ENCODE peak calls at places on chromosomes 7 and 10, in six cellular contexts. One of them, this sample, is unnamed. For H3K36me3, the result is how much of the 10 kb centered on the place peaks cover.

GRCh38 chr10:124351481-124352220 is 67.1 kb downstream of the OAT start:
- DNase-seq in SJSA1: no peak
- DNase-seq in CD4-positive, CD25-positive, alpha-beta regulatory T cell: no peak
- DNase-seq in heart right ventricle: peak
- DNase-seq in upper lobe of right lung: peak
- DNase-seq in hepatocyte: no peak
- DNase-seq in this sample: no peak

GRCh38 chr10:3538291-3538849 is 246.6 kb downstream of the KLF6 start:
- DNase-seq in heart right ventricle: no peak
- DNase-seq in SJSA1: peak
- DNase-seq in upper lobe of right lung: no peak
- DNase-seq in CD4-positive, CD25-positive, alpha-beta regulatory T cell: no peak
- DNase-seq in hepatocyte: no peak
- DNase-seq in this sample: no peak

GRCh38 chr7:36809510-36809909 is 85.2 kb upstream of the AOAH start:
- DNase-seq in CD4-positive, CD25-positive, alpha-beta regulatory T cell: no peak
- DNase-seq in hepatocyte: no peak
- DNase-seq in heart right ventricle: no peak
- DNase-seq in SJSA1: no peak
- DNase-seq in upper lobe of right lung: no peak
- DNase-seq in this sample: no peak

GRCh38 chr7:131365876-131366275 is 38.2 kb downstream of the MKLN1 start:
- DNase-seq in heart right ventricle: no peak
- DNase-seq in SJSA1: no peak
- DNase-seq in CD4-positive, CD25-positive, alpha-beta regulatory T cell: no peak
- DNase-seq in hepatocyte: no peak
- DNase-seq in upper lobe of right lung: no peak
- DNase-seq in this sample: peak

GRCh38 chr10:119309423-119309770 is 102.0 kb downstream of the GRK5 start:
- DNase-seq in upper lobe of right lung: no peak
- DNase-seq in hepatocyte: no peak
- DNase-seq in CD4-positive, CD25-positive, alpha-beta regulatory T cell: no peak
- DNase-seq in SJSA1: no peak
- DNase-seq in heart right ventricle: no peak
- DNase-seq in this sample: no peak

GRCh38 chr10:62327897-62328296 is 46.3 kb upstream of the ZNF365 start:
- DNase-seq in heart right ventricle: no peak
- DNase-seq in CD4-positive, CD25-positive, alpha-beta regulatory T cell: no peak
- DNase-seq in SJSA1: peak
- DNase-seq in hepatocyte: no peak
- DNase-seq in upper lobe of right lung: no peak
- DNase-seq in this sample: peak

GRCh38 chr10:70908426-70909296 is 20.3 kb upstream of the PCBD1 start:
- DNase-seq in CD4-positive, CD25-positive, alpha-beta regulatory T cell: no peak
- DNase-seq in hepatocyte: no peak
- DNase-seq in upper lobe of right lung: peak
- DNase-seq in heart right ventricle: no peak
- DNase-seq in SJSA1: no peak
- DNase-seq in this sample: no peak

GRCh38 chr10:60944159-60944909 is at the start of gene RHOBTB1:
- DNase-seq in heart right ventricle: peak
- DNase-seq in upper lobe of right lung: peak
- DNase-seq in SJSA1: peak
- DNase-seq in CD4-positive, CD25-positive, alpha-beta regulatory T cell: peak
- DNase-seq in hepatocyte: peak
- DNase-seq in this sample: peak

GRCh38 chr7:96547371-96547811 is 162.3 kb downstream of the SEM1 start:
- DNase-seq in hepatocyte: no peak
- DNase-seq in SJSA1: no peak
- DNase-seq in CD4-positive, CD25-positive, alpha-beta regulatory T cell: no peak
- DNase-seq in heart right ventricle: no peak
- DNase-seq in upper lobe of right lung: no peak
- DNase-seq in this sample: peak

GRCh38 chr7:76074972-76075370 is 27.1 kb downstream of the MDH2 start:
- DNase-seq in upper lobe of right lung: no peak
- DNase-seq in SJSA1: no peak
- DNase-seq in hepatocyte: no peak
- DNase-seq in heart right ventricle: no peak
- DNase-seq in CD4-positive, CD25-positive, alpha-beta regulatory T cell: no peak
- DNase-seq in this sample: no peak

GRCh38 chr7:83410989-83411591 is 237.8 kb downstream of the SEMA3E start:
- DNase-seq in upper lobe of right lung: no peak
- DNase-seq in hepatocyte: peak
- DNase-seq in SJSA1: peak
- DNase-seq in heart right ventricle: no peak
- DNase-seq in CD4-positive, CD25-positive, alpha-beta regulatory T cell: no peak
- DNase-seq in this sample: peak

GRCh38 chr7:73830618-73830871 is 251 bp upstream of the CLDN4 start:
- DNase-seq in upper lobe of right lung: no peak
- DNase-seq in SJSA1: no peak
- DNase-seq in CD4-positive, CD25-positive, alpha-beta regulatory T cell: no peak
- DNase-seq in hepatocyte: no peak
- DNase-seq in heart right ventricle: no peak
- DNase-seq in this sample: no peak

GRCh38 chr7:100465702-100466311 is 1.7 kb upstream of the SPACDR start:
- DNase-seq in hepatocyte: peak
- DNase-seq in upper lobe of right lung: peak
- DNase-seq in SJSA1: no peak
- DNase-seq in heart right ventricle: peak
- DNase-seq in CD4-positive, CD25-positive, alpha-beta regulatory T cell: no peak
- DNase-seq in this sample: peak

GRCh38 chr7:100464791-100465190 is 731 bp upstream of the SPACDR start:
- DNase-seq in upper lobe of right lung: no peak
- DNase-seq in SJSA1: no peak
- DNase-seq in CD4-positive, CD25-positive, alpha-beta regulatory T cell: no peak
- DNase-seq in heart right ventricle: no peak
- DNase-seq in hepatocyte: no peak
- DNase-seq in this sample: no peak

GRCh38 chr7:100465299-100465698 is 1.2 kb upstream of the SPACDR start:
- DNase-seq in hepatocyte: no peak
- DNase-seq in upper lobe of right lung: no peak
- DNase-seq in heart right ventricle: no peak
- DNase-seq in CD4-positive, CD25-positive, alpha-beta regulatory T cell: no peak
- DNase-seq in SJSA1: no peak
- DNase-seq in this sample: no peak

GRCh38 chr7:100467638-100468373 is 3.7 kb upstream of the SPACDR start:
- DNase-seq in CD4-positive, CD25-positive, alpha-beta regulatory T cell: no peak
- DNase-seq in hepatocyte: no peak
- DNase-seq in SJSA1: no peak
- DNase-seq in upper lobe of right lung: no peak
- DNase-seq in heart right ventricle: peak
- DNase-seq in this sample: no peak

GRCh38 chr7:100466830-100467605 is 3.0 kb upstream of the SPACDR start:
- DNase-seq in SJSA1: no peak
- DNase-seq in upper lobe of right lung: no peak
- DNase-seq in CD4-positive, CD25-positive, alpha-beta regulatory T cell: no peak
- DNase-seq in heart right ventricle: no peak
- DNase-seq in hepatocyte: no peak
- DNase-seq in this sample: no peak
- H3K4me3 ChIP-seq in SJSA1: no peak
- H3K4me3 ChIP-seq in upper lobe of right lung: no peak
- H3K4me3 ChIP-seq in CD4-positive, CD25-positive, alpha-beta regulatory T cell: no peak
- H3K4me3 ChIP-seq in heart right ventricle: no peak
- H3K4me3 ChIP-seq in hepatocyte: no peak
- H3K4me3 ChIP-seq in this sample: no peak

GRCh38 chr7:2209961-2210323 is 22.8 kb downstream of the MAD1L1 start:
- DNase-seq in SJSA1: no peak
- DNase-seq in hepatocyte: no peak
- DNase-seq in upper lobe of right lung: peak
- DNase-seq in heart right ventricle: no peak
- DNase-seq in CD4-positive, CD25-positive, alpha-beta regulatory T cell: no peak
- DNase-seq in this sample: no peak

GRCh38 chr7:2209146-2209960 is 23.4 kb downstream of the MAD1L1 start:
- DNase-seq in upper lobe of right lung: peak
- DNase-seq in heart right ventricle: peak
- DNase-seq in CD4-positive, CD25-positive, alpha-beta regulatory T cell: peak
- DNase-seq in hepatocyte: peak
- DNase-seq in SJSA1: peak
- DNase-seq in this sample: peak

GRCh38 chr7:2211259-2211575 is 21.5 kb downstream of the MAD1L1 start:
- DNase-seq in hepatocyte: no peak
- DNase-seq in SJSA1: no peak
- DNase-seq in upper lobe of right lung: peak
- DNase-seq in heart right ventricle: no peak
- DNase-seq in CD4-positive, CD25-positive, alpha-beta regulatory T cell: no peak
- DNase-seq in this sample: no peak

GRCh38 chr7:2211926-2212325 is 20.8 kb downstream of the MAD1L1 start:
- DNase-seq in CD4-positive, CD25-positive, alpha-beta regulatory T cell: no peak
- DNase-seq in heart right ventricle: no peak
- DNase-seq in upper lobe of right lung: peak
- DNase-seq in hepatocyte: no peak
- DNase-seq in SJSA1: no peak
- DNase-seq in this sample: no peak

DNA sequence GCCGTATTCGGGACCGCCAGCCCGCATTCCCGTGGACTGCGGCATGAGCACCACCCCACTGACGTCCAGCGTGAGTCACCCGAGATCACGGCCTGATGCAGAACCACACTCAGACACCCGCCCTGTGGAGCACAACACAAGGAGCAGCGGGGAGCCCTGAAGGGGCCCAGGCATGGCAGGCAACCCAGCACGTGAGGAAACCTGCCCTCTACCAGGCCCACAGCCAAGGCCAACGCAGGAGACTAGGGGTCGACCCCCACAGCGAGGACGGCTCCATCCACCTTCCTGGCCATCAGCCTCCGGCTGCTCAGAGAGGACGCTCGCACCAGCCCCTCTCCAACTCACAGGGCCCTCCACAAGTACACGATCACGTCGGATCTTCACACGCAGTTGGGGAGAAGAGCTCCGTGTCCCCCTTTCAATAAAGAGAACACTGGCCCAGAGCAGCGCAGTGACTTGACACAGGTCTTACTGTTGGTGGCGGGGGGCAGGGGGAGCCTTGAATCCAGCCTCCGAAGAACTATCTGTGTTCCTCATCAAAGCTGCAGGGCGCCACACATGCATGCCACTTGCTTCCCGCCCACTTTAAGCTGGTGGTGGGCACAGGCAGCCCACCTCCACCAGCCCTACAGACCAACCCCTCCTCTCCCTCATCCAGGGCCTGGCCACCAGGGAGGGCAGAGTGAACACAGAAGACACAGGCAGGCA is 22.0 kb downstream of the MAD1L1 start:
- DNase-seq in upper lobe of right lung: peak
- DNase-seq in SJSA1: no peak
- DNase-seq in CD4-positive, CD25-positive, alpha-beta regulatory T cell: no peak
- DNase-seq in hepatocyte: no peak
- DNase-seq in heart right ventricle: no peak
- DNase-seq in this sample: no peak
- H3K36me3 ChIP-seq in upper lobe of right lung: half or more
- H3K36me3 ChIP-seq in SJSA1: half or more
- H3K36me3 ChIP-seq in CD4-positive, CD25-positive, alpha-beta regulatory T cell: under half
- H3K36me3 ChIP-seq in hepatocyte: under half
- H3K36me3 ChIP-seq in heart right ventricle: half or more
- H3K36me3 ChIP-seq in this sample: under half

DNA sequence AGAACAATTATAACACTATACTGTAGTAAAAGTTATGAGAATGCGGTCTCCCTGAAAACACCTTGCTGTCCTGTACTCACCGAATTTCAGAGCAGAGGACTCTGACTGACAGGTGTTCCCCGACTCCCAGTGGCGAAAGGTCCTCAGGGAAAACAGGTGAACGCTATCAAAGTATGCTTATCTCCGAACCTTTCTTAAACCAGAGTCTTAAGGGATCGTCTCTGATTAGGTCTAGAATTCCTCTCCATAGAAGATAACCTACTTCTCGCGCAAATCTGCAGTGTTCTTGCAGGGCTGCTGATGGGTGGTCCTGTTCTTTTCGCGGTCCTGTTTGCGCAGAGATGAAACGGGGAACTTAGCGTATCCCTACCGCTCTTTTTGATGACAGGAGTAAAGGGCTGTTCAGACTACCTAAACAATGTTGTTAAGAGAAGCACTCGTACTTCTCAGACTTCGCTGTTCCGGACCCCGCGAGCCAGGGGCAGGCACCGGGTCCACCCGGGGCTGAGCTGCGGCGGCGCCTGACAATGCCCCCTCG is 981 bp upstream of the ZMYND11 start:
- DNase-seq in hepatocyte: peak
- DNase-seq in heart right ventricle: no peak
- DNase-seq in upper lobe of right lung: peak
- DNase-seq in CD4-positive, CD25-positive, alpha-beta regulatory T cell: peak
- DNase-seq in SJSA1: peak
- DNase-seq in this sample: no peak
- H3K4me3 ChIP-seq in hepatocyte: peak
- H3K4me3 ChIP-seq in heart right ventricle: peak
- H3K4me3 ChIP-seq in upper lobe of right lung: peak
- H3K4me3 ChIP-seq in CD4-positive, CD25-positive, alpha-beta regulatory T cell: peak
- H3K4me3 ChIP-seq in SJSA1: peak
- H3K4me3 ChIP-seq in this sample: peak

GRCh38 chr7:100886936-100887185 is 2.7 kb downstream of the UFSP1 start:
- DNase-seq in CD4-positive, CD25-positive, alpha-beta regulatory T cell: no peak
- DNase-seq in upper lobe of right lung: no peak
- DNase-seq in heart right ventricle: no peak
- DNase-seq in hepatocyte: no peak
- DNase-seq in SJSA1: no peak
- DNase-seq in this sample: no peak

GRCh38 chr7:100884741-100885439 is 4.6 kb downstream of the UFSP1 start:
- DNase-seq in SJSA1: no peak
- DNase-seq in CD4-positive, CD25-positive, alpha-beta regulatory T cell: no peak
- DNase-seq in hepatocyte: no peak
- DNase-seq in upper lobe of right lung: no peak
- DNase-seq in heart right ventricle: no peak
- DNase-seq in this sample: no peak

GRCh38 chr7:100887186-100887954 is 2.1 kb downstream of the UFSP1 start:
- DNase-seq in heart right ventricle: no peak
- DNase-seq in CD4-positive, CD25-positive, alpha-beta regulatory T cell: peak
- DNase-seq in hepatocyte: no peak
- DNase-seq in SJSA1: no peak
- DNase-seq in upper lobe of right lung: no peak
- DNase-seq in this sample: no peak

GRCh38 chr7:100885440-100886141 is 3.9 kb downstream of the UFSP1 start:
- DNase-seq in heart right ventricle: no peak
- DNase-seq in SJSA1: no peak
- DNase-seq in hepatocyte: no peak
- DNase-seq in CD4-positive, CD25-positive, alpha-beta regulatory T cell: no peak
- DNase-seq in upper lobe of right lung: no peak
- DNase-seq in this sample: no peak

DNA sequence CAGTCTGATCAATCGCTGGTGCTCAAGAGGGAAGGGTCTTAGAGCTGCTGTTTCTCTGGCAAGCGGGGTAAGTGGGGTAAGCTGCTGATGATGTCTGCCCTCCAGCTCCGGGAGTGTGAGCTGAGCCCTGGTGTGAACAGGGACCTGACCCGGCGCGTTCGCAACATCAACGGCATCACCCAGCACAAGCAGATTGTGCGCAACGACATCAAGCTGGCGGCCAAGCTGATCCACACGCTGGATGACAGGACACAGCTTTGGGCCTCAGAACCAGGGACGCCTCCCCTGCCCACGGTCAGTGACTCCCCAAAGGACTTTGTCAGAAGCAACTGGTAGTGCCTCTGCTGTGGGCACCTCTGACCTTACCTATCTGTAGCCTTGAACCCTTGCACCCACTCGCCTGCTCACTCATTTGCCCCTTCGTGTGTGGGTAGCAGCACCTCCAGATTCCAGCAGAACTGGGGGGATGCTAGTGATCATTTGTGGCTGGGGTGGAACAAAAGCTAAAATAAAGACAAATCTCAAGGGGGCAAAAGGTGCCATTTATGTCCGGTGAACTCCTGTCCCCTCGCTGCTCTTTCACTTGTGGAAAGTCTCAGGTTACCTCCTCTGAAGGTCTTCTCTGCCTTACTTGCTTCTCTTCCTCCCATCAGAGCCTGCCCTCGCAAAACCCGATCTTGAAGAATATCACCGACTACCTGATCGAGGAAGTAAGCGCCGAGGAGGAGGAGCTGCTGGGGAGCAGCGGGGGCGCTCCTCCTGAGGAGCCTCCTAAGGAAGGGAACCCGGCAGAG is 3.2 kb downstream of the UFSP1 start:
- DNase-seq in hepatocyte: no peak
- DNase-seq in SJSA1: no peak
- DNase-seq in CD4-positive, CD25-positive, alpha-beta regulatory T cell: no peak
- DNase-seq in heart right ventricle: no peak
- DNase-seq in upper lobe of right lung: no peak
- DNase-seq in this sample: no peak
- H3K36me3 ChIP-seq in hepatocyte: under half
- H3K36me3 ChIP-seq in SJSA1: half or more
- H3K36me3 ChIP-seq in CD4-positive, CD25-positive, alpha-beta regulatory T cell: half or more
- H3K36me3 ChIP-seq in heart right ventricle: half or more
- H3K36me3 ChIP-seq in upper lobe of right lung: half or more
- H3K36me3 ChIP-seq in this sample: half or more

This sample was measured in adipocyte.